ENCODE peak calls at places on chromosomes 13 and 19, in nine cellular contexts. One of them, this sample, is unnamed.
A peak's percentile ranks its signal among the peaks of the same experiment; 100 is the strongest.

GRCh38 chr13:26457212-26457611 is 100.3 kb upstream of the WASF3 start:
- DNase-seq in body of pancreas: no peak
- DNase-seq in thoracic aorta: no peak
- DNase-seq in BE2C: no peak
- DNase-seq in mammary epithelial cell: peak; percentile 32
- DNase-seq in LNCaP clone FGC: no peak
- DNase-seq in cardiac fibroblast: no peak
- DNase-seq in fibroblast of pulmonary artery: no peak
- DNase-seq in hepatocyte: no peak
- DNase-seq in this sample: no peak

GRCh38 chr19:18700501-18701249 is 17.2 kb downstream of the CRTC1 start:
- DNase-seq in body of pancreas: peak; percentile 94
- DNase-seq in thoracic aorta: no peak
- DNase-seq in BE2C: peak; percentile 77
- DNase-seq in mammary epithelial cell: peak; percentile 59
- DNase-seq in LNCaP clone FGC: peak; percentile 78
- DNase-seq in cardiac fibroblast: peak; percentile 49
- DNase-seq in fibroblast of pulmonary artery: peak; percentile 37
- DNase-seq in hepatocyte: peak; percentile 77
- DNase-seq in this sample: no peak

GRCh38 chr19:38385804-38386257 is 2.0 kb downstream of the GGN start:
- DNase-seq in body of pancreas: no peak
- DNase-seq in thoracic aorta: no peak
- DNase-seq in BE2C: peak; percentile 31
- DNase-seq in mammary epithelial cell: no peak
- DNase-seq in LNCaP clone FGC: no peak
- DNase-seq in cardiac fibroblast: no peak
- DNase-seq in fibroblast of pulmonary artery: no peak
- DNase-seq in hepatocyte: no peak
- DNase-seq in this sample: no peak

GRCh38 chr19:40578442-40578908 is 1.8 kb downstream of the SHKBP1 start:
- DNase-seq in body of pancreas: no peak
- DNase-seq in thoracic aorta: no peak
- DNase-seq in BE2C: peak; percentile 55
- DNase-seq in mammary epithelial cell: no peak
- DNase-seq in LNCaP clone FGC: no peak
- DNase-seq in cardiac fibroblast: peak; percentile 48
- DNase-seq in fibroblast of pulmonary artery: peak; percentile 58
- DNase-seq in hepatocyte: no peak
- DNase-seq in this sample: no peak

GRCh38 chr13:71285700-71286099 is 581.3 kb downstream of the DACH1 start:
- DNase-seq in body of pancreas: no peak
- DNase-seq in thoracic aorta: no peak
- DNase-seq in BE2C: peak; percentile 12
- DNase-seq in mammary epithelial cell: no peak
- DNase-seq in LNCaP clone FGC: no peak
- DNase-seq in cardiac fibroblast: no peak
- DNase-seq in fibroblast of pulmonary artery: peak; percentile 10
- DNase-seq in hepatocyte: no peak
- DNase-seq in this sample: no peak

GRCh38 chr19:33212024-33212772 is 13.5 kb downstream of the SLC7A10 start:
- DNase-seq in body of pancreas: no peak
- DNase-seq in thoracic aorta: no peak
- DNase-seq in BE2C: no peak
- DNase-seq in mammary epithelial cell: no peak
- DNase-seq in LNCaP clone FGC: no peak
- DNase-seq in cardiac fibroblast: no peak
- DNase-seq in fibroblast of pulmonary artery: no peak
- DNase-seq in hepatocyte: no peak
- DNase-seq in this sample: no peak

GRCh38 chr19:33464733-33465115 is 56.9 kb downstream of the PEPD start:
- DNase-seq in body of pancreas: no peak
- DNase-seq in thoracic aorta: no peak
- DNase-seq in BE2C: no peak
- DNase-seq in mammary epithelial cell: no peak
- DNase-seq in LNCaP clone FGC: no peak
- DNase-seq in cardiac fibroblast: no peak
- DNase-seq in fibroblast of pulmonary artery: no peak
- DNase-seq in hepatocyte: no peak
- DNase-seq in this sample: no peak

GRCh38 chr19:49863254-49863934 is 4.0 kb downstream of the PNKP start:
- DNase-seq in body of pancreas: peak; percentile 15
- DNase-seq in thoracic aorta: no peak
- DNase-seq in BE2C: no peak
- DNase-seq in mammary epithelial cell: no peak
- DNase-seq in LNCaP clone FGC: no peak
- DNase-seq in cardiac fibroblast: no peak
- DNase-seq in fibroblast of pulmonary artery: no peak
- DNase-seq in hepatocyte: no peak
- DNase-seq in this sample: no peak

GRCh38 chr19:17606786-17607185 is 51.3 kb downstream of the COLGALT1 start:
- DNase-seq in body of pancreas: no peak
- DNase-seq in thoracic aorta: no peak
- DNase-seq in BE2C: no peak
- DNase-seq in mammary epithelial cell: no peak
- DNase-seq in LNCaP clone FGC: no peak
- DNase-seq in cardiac fibroblast: no peak
- DNase-seq in fibroblast of pulmonary artery: no peak
- DNase-seq in hepatocyte: no peak
- DNase-seq in this sample: no peak

GRCh38 chr19:5287066-5287465 is 53.5 kb downstream of the PTPRS start:
- DNase-seq in body of pancreas: no peak
- DNase-seq in thoracic aorta: no peak
- DNase-seq in BE2C: no peak
- DNase-seq in mammary epithelial cell: no peak
- DNase-seq in LNCaP clone FGC: no peak
- DNase-seq in cardiac fibroblast: no peak
- DNase-seq in fibroblast of pulmonary artery: no peak
- DNase-seq in hepatocyte: no peak
- DNase-seq in this sample: no peak

GRCh38 chr13:34025746-34026145 is 207.8 kb downstream of the RFC3 start:
- DNase-seq in body of pancreas: no peak
- DNase-seq in thoracic aorta: no peak
- DNase-seq in BE2C: no peak
- DNase-seq in mammary epithelial cell: peak; percentile 65
- DNase-seq in LNCaP clone FGC: no peak
- DNase-seq in cardiac fibroblast: peak; percentile 14
- DNase-seq in fibroblast of pulmonary artery: peak; percentile 64
- DNase-seq in hepatocyte: no peak
- DNase-seq in this sample: peak; percentile 16

GRCh38 chr19:5138606-5139594 is 170.0 kb downstream of the KDM4B start:
- DNase-seq in body of pancreas: no peak
- DNase-seq in thoracic aorta: no peak
- DNase-seq in BE2C: peak; percentile 20
- DNase-seq in mammary epithelial cell: peak; percentile 79
- DNase-seq in LNCaP clone FGC: no peak
- DNase-seq in cardiac fibroblast: peak; percentile 76
- DNase-seq in fibroblast of pulmonary artery: peak; percentile 93
- DNase-seq in hepatocyte: no peak
- DNase-seq in this sample: peak; percentile 46

GRCh38 chr19:7540761-7541480 is 5.4 kb downstream of the PNPLA6 start:
- DNase-seq in body of pancreas: no peak
- DNase-seq in thoracic aorta: no peak
- DNase-seq in BE2C: peak; percentile 92
- DNase-seq in mammary epithelial cell: peak; percentile 24
- DNase-seq in LNCaP clone FGC: no peak
- DNase-seq in cardiac fibroblast: peak; percentile 27
- DNase-seq in fibroblast of pulmonary artery: peak; percentile 40
- DNase-seq in hepatocyte: no peak
- DNase-seq in this sample: no peak

GRCh38 chr13:99199541-99200432 is 867 bp upstream of the UBAC2 start:
- DNase-seq in body of pancreas: no peak
- DNase-seq in thoracic aorta: no peak
- DNase-seq in BE2C: peak; percentile 18
- DNase-seq in mammary epithelial cell: peak; percentile 23
- DNase-seq in LNCaP clone FGC: no peak
- DNase-seq in cardiac fibroblast: no peak
- DNase-seq in fibroblast of pulmonary artery: peak; percentile 13
- DNase-seq in hepatocyte: no peak
- DNase-seq in this sample: no peak

GRCh38 chr13:24180743-24181384 is 20.3 kb downstream of the SPATA13 start:
- DNase-seq in body of pancreas: no peak
- DNase-seq in thoracic aorta: no peak
- DNase-seq in BE2C: no peak
- DNase-seq in mammary epithelial cell: no peak
- DNase-seq in LNCaP clone FGC: no peak
- DNase-seq in cardiac fibroblast: no peak
- DNase-seq in fibroblast of pulmonary artery: peak; percentile 32
- DNase-seq in hepatocyte: no peak
- DNase-seq in this sample: no peak

GRCh38 chr19:11168568-11168967 is 13.0 kb upstream of the SPC24 start:
- DNase-seq in body of pancreas: no peak
- DNase-seq in thoracic aorta: no peak
- DNase-seq in BE2C: no peak
- DNase-seq in mammary epithelial cell: peak; percentile 97
- DNase-seq in LNCaP clone FGC: no peak
- DNase-seq in cardiac fibroblast: peak; percentile 90
- DNase-seq in fibroblast of pulmonary artery: peak; percentile 91
- DNase-seq in hepatocyte: no peak
- DNase-seq in this sample: peak; percentile 95

DNA sequence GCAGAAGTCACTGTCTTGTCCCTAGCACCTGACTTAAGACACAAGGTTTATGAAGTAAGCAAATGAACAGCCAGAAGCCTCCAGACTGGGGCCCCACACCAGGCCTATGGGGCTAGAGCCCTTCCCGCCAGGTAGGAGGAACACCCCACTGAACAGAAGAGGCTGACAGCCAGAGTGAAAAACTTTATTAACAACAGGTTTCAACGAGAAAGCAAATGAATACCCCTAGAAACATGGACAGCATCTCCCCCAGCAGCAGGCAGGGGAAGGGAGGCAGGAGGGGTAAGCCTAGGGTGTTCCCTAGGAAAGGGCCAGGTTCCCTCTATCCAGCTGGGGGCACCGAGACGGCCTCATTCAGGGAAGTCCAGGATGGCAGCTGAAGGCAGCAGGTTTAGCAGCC is 1.3 kb downstream of the WDR83 start:
- DNase-seq in body of pancreas: no peak
- DNase-seq in thoracic aorta: no peak
- DNase-seq in BE2C: no peak
- DNase-seq in mammary epithelial cell: no peak
- DNase-seq in LNCaP clone FGC: no peak
- DNase-seq in cardiac fibroblast: no peak
- DNase-seq in fibroblast of pulmonary artery: no peak
- DNase-seq in hepatocyte: no peak
- DNase-seq in this sample: no peak
- H3K4me3 ChIP-seq in body of pancreas: no peak overlapping the region
- H3K4me3 ChIP-seq in thoracic aorta: peak overlapping the region; percentile 84
- H3K4me3 ChIP-seq in BE2C: peak overlapping the region; percentile 81
- H3K4me3 ChIP-seq in mammary epithelial cell: no peak overlapping the region
- H3K4me3 ChIP-seq in LNCaP clone FGC: peak overlapping the region; percentile 89
- H3K4me3 ChIP-seq in cardiac fibroblast: no peak overlapping the region
- H3K4me3 ChIP-seq in fibroblast of pulmonary artery: peak overlapping the region; percentile 96
- H3K4me3 ChIP-seq in hepatocyte: no peak overlapping the region
- H3K4me3 ChIP-seq in this sample: no peak overlapping the region

DNA sequence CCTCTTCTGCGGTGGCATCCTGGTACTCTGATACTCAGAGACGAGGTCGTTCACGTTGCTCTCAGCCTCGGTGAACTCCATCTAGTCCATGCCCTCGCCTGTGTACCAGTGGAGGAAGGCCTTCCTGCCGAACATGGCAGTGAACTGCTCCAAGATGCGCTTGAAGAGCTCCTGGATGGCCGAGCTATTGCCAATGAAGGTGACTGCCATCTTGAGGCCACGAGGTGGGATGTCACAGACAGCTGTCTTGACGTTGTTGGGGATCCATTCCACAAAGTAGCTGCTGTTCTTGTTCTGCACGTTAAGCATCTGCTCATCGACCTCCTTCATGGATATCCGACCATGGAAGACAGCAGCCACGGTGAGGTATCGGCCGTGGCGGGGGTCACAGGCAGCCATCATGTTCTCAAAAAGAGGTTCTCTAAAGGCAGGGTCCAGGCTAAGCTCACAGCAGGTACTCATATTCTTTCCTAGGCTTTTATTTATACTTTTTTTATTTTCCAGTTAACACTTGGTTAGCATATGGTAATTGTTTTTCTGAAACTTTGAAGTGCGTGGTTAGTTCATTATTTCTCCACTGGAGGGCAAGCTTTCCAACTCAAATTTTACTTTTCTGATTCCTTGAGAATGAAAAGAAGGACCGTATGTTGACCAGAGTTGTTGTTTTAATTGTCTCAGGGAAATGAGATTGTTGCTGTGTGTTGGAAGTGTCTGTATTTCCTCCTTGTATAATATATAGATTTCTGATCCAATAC is 72.4 kb upstream of the RGCC start:
- DNase-seq in body of pancreas: no peak
- DNase-seq in thoracic aorta: no peak
- DNase-seq in BE2C: no peak
- DNase-seq in mammary epithelial cell: no peak
- DNase-seq in LNCaP clone FGC: no peak
- DNase-seq in cardiac fibroblast: peak; percentile 34
- DNase-seq in fibroblast of pulmonary artery: peak; percentile 42
- DNase-seq in hepatocyte: no peak
- DNase-seq in this sample: no peak
- TF ChIP-seq CTCF in body of pancreas: peak; percentile 46
- TF ChIP-seq CTCF in thoracic aorta: peak; percentile 33
- TF ChIP-seq CTCF in BE2C: peak; percentile 45
- TF ChIP-seq CTCF in mammary epithelial cell: peak; percentile 35
- TF ChIP-seq CTCF in LNCaP clone FGC: peak; percentile 40
- TF ChIP-seq CTCF in cardiac fibroblast: peak; percentile 48
- TF ChIP-seq CTCF in fibroblast of pulmonary artery: peak; percentile 48
- TF ChIP-seq CTCF in hepatocyte: peak; percentile 51
- TF ChIP-seq CTCF in this sample: peak; percentile 48

GRCh38 chr13:39600766-39601165 is 2.2 kb downstream of the LHFPL6 start:
- DNase-seq in body of pancreas: no peak
- DNase-seq in thoracic aorta: peak; percentile 4
- DNase-seq in BE2C: no peak
- DNase-seq in mammary epithelial cell: no peak
- DNase-seq in LNCaP clone FGC: no peak
- DNase-seq in cardiac fibroblast: peak; percentile 34
- DNase-seq in fibroblast of pulmonary artery: peak; percentile 12
- DNase-seq in hepatocyte: no peak
- DNase-seq in this sample: no peak
- H3K4me3 ChIP-seq in body of pancreas: no peak overlapping the region
- H3K4me3 ChIP-seq in thoracic aorta: peak overlapping the region; percentile 82
- H3K4me3 ChIP-seq in BE2C: no peak overlapping the region
- H3K4me3 ChIP-seq in mammary epithelial cell: no peak overlapping the region
- H3K4me3 ChIP-seq in LNCaP clone FGC: no peak overlapping the region
- H3K4me3 ChIP-seq in cardiac fibroblast: peak overlapping the region; percentile 32
- H3K4me3 ChIP-seq in fibroblast of pulmonary artery: peak overlapping the region; percentile 90
- H3K4me3 ChIP-seq in hepatocyte: no peak overlapping the region
- H3K4me3 ChIP-seq in this sample: no peak overlapping the region

GRCh38 chr13:77752512-77753069 is 55.1 kb downstream of the SLAIN1 start:
- DNase-seq in body of pancreas: no peak
- DNase-seq in thoracic aorta: no peak
- DNase-seq in BE2C: no peak
- DNase-seq in mammary epithelial cell: no peak
- DNase-seq in LNCaP clone FGC: no peak
- DNase-seq in cardiac fibroblast: no peak
- DNase-seq in fibroblast of pulmonary artery: no peak
- DNase-seq in hepatocyte: no peak
- DNase-seq in this sample: no peak

GRCh38 chr13:77751513-77752456 is 54.3 kb downstream of the SLAIN1 start:
- DNase-seq in body of pancreas: peak; percentile 37
- DNase-seq in thoracic aorta: no peak
- DNase-seq in BE2C: peak; percentile 44
- DNase-seq in mammary epithelial cell: peak; percentile 21
- DNase-seq in LNCaP clone FGC: no peak
- DNase-seq in cardiac fibroblast: peak; percentile 63
- DNase-seq in fibroblast of pulmonary artery: peak; percentile 62
- DNase-seq in hepatocyte: peak; percentile 65
- DNase-seq in this sample: no peak

GRCh38 chr13:77745784-77746183 is 48.3 kb downstream of the SLAIN1 start:
- DNase-seq in body of pancreas: no peak
- DNase-seq in thoracic aorta: no peak
- DNase-seq in BE2C: no peak
- DNase-seq in mammary epithelial cell: no peak
- DNase-seq in LNCaP clone FGC: no peak
- DNase-seq in cardiac fibroblast: no peak
- DNase-seq in fibroblast of pulmonary artery: no peak
- DNase-seq in hepatocyte: no peak
- DNase-seq in this sample: no peak

GRCh38 chr13:77749481-77749880 is 52.0 kb downstream of the SLAIN1 start:
- DNase-seq in body of pancreas: no peak
- DNase-seq in thoracic aorta: no peak
- DNase-seq in BE2C: no peak
- DNase-seq in mammary epithelial cell: no peak
- DNase-seq in LNCaP clone FGC: no peak
- DNase-seq in cardiac fibroblast: no peak
- DNase-seq in fibroblast of pulmonary artery: no peak
- DNase-seq in hepatocyte: no peak
- DNase-seq in this sample: no peak
- TF ChIP-seq CTCF in body of pancreas: no peak
- TF ChIP-seq CTCF in thoracic aorta: no peak
- TF ChIP-seq CTCF in BE2C: no peak
- TF ChIP-seq CTCF in mammary epithelial cell: no peak
- TF ChIP-seq CTCF in LNCaP clone FGC: no peak
- TF ChIP-seq CTCF in cardiac fibroblast: no peak
- TF ChIP-seq CTCF in fibroblast of pulmonary artery: no peak
- TF ChIP-seq CTCF in hepatocyte: no peak
- TF ChIP-seq CTCF in this sample: no peak

This sample was measured in BJ.